ENCODE peak calls at places on chromosome 3, in five cellular contexts. H is A549, P is SK-N-SH, K is IMR-90, F is K562. Q is an unnamed sample.

GRCh38 chr3:94249491-94250079 is 186.7 kb downstream of the NSUN3 start:
- DNase-seq in H (peak; percentile 63), P (peak; percentile 38), K (peak; percentile 65), F (peak; percentile 51), Q (peak; percentile 35)

GRCh38 chr3:40572588-40572987 is 47.8 kb downstream of the ZNF621 start:
- DNase-seq in H (no peak), P (no peak), K (no peak), F (no peak), Q (no peak)

GRCh38 chr3:179148446-179149238 is 485 bp downstream of the PIK3CA start:
- DNase-seq in H (peak; percentile 18), P (peak; percentile 71), K (peak; percentile 28), F (peak; percentile 32), Q (no peak)

GRCh38 chr3:69712244-69712643 is 27.0 kb upstream of the MITF start:
- DNase-seq in H (no peak), P (no peak), K (no peak), F (no peak), Q (no peak)

GRCh38 chr3:112948346-112948838 is 26.5 kb downstream of the CD200R1 start:
- DNase-seq in H (no peak), P (no peak), K (no peak), F (no peak), Q (no peak)

GRCh38 chr3:88057650-88058321 is 1.0 kb downstream of the CGGBP1 start:
- DNase-seq in H (no peak), P (no peak), K (peak; percentile 20), F (no peak), Q (no peak)

GRCh38 chr3:185820973-185821758 is 3.7 kb downstream of the IGF2BP2 start:
- DNase-seq in H (peak; percentile 47), P (peak; percentile 18), K (peak; percentile 95), F (no peak), Q (no peak)

GRCh38 chr3:196314597-196314996 is 3.4 kb downstream of the DYNLT2B start:
- DNase-seq in H (no peak), P (no peak), K (no peak), F (no peak), Q (no peak)

GRCh38 chr3:16828815-16829214 is 55.9 kb upstream of the PLCL2 start:
- DNase-seq in H (peak; percentile 58), P (no peak), K (peak; percentile 26), F (peak; percentile 21), Q (peak; percentile 55)

GRCh38 chr3:70716832-70717231 is 404.4 kb upstream of the MDFIC2 start:
- DNase-seq in H (no peak), P (peak; percentile 3), K (peak; percentile 48), F (no peak), Q (no peak)

GRCh38 chr3:105518201-105518600 is 151.5 kb downstream of the ALCAM start:
- DNase-seq in H (peak; percentile 24), P (no peak), K (no peak), F (no peak), Q (no peak)

GRCh38 chr3:42031808-42032475 is 59.2 kb upstream of the TRAK1 start:
- DNase-seq in H (no peak), P (no peak), K (peak; percentile 63), F (no peak), Q (no peak)

GRCh38 chr3:195906865-195907729 is 1.3 kb downstream of the TNK2 start:
- DNase-seq in H (no peak), P (no peak), K (peak; percentile 19), F (no peak), Q (no peak)

GRCh38 chr3:37511357-37511970 is 337.1 kb upstream of the LRRFIP2 start:
- DNase-seq in H (no peak), P (no peak), K (no peak), F (no peak), Q (no peak)

GRCh38 chr3:57555316-57555715 is 758 bp upstream of the PDE12 start:
- DNase-seq in H (no peak), P (peak; percentile 45), K (no peak), F (no peak), Q (no peak)

GRCh38 chr3:15875016-15875689 is 77.4 kb upstream of the ANKRD28 start:
- DNase-seq in H (no peak), P (no peak), K (peak; percentile 91), F (no peak), Q (no peak)

GRCh38 chr3:168071535-168071934 is 24.2 kb downstream of the GOLIM4 start:
- DNase-seq in H (peak; percentile 61), P (no peak), K (peak; percentile 90), F (no peak), Q (peak; percentile 70)

GRCh38 chr3:52350981-52351761 is 35.1 kb downstream of the DNAH1 start:
- DNase-seq in H (no peak), P (no peak), K (no peak), F (no peak), Q (no peak)

GRCh38 chr3:181698263-181698944 is 13.3 kb upstream of the SOX2 start:
- DNase-seq in H (no peak), P (peak; percentile 47), K (no peak), F (no peak), Q (no peak)

GRCh38 chr3:181693280-181693679 is 18.4 kb upstream of the SOX2 start:
- DNase-seq in H (no peak), P (no peak), K (no peak), F (no peak), Q (no peak)

GRCh38 chr3:181694805-181695660 is 16.7 kb upstream of the SOX2 start:
- DNase-seq in H (no peak), P (no peak), K (no peak), F (no peak), Q (no peak)

GRCh38 chr3:181696641-181697230 is 15.0 kb upstream of the SOX2 start:
- DNase-seq in H (no peak), P (no peak), K (no peak), F (no peak), Q (no peak)

DNA sequence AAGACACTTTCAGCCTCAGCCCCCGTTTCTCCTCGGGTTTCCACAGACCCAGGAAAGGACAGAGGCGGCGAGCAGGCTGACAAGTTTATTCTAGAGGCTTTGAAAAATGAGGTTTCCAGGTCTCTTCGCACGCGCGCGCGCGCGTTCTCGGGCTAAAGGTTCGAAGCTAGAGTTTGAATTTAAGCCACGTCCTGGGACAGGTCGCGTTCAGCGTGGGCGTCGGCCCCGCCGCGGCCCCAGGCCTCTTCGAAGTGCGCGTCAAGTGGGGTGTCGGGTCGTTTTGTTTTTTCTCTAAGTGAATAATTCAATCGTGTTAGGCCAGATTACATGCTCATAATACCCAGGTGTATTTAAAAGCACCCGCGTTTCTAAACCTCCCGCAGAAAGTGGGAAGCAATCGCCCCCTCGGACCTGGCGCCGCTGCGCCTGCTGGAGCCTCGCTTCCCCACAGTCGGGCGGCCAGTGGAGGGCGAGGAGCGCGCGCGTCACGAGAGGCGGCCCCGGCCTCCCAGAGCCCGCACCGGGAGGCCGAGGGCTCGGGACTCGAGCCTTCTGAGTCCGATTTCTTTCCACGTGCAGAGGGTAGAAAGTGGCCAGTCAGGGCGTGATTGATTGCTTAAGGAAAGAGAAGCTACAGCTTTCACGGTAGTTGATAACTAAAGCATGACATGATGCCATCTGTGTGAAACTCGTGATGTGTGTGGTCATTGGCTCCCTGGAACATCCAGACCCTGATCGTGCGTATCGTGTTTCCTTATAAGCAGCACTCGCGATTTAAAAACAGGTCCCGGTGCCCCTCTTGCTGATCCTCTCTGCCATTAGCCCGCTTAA is 15.8 kb upstream of the SOX2 start:
- DNase-seq in H (no peak), P (no peak), K (no peak), F (no peak), Q (no peak)
- TF ChIP-seq RAD21 in H (no peak), P (no peak), K (no peak), F (no peak), Q (no peak)

DNA sequence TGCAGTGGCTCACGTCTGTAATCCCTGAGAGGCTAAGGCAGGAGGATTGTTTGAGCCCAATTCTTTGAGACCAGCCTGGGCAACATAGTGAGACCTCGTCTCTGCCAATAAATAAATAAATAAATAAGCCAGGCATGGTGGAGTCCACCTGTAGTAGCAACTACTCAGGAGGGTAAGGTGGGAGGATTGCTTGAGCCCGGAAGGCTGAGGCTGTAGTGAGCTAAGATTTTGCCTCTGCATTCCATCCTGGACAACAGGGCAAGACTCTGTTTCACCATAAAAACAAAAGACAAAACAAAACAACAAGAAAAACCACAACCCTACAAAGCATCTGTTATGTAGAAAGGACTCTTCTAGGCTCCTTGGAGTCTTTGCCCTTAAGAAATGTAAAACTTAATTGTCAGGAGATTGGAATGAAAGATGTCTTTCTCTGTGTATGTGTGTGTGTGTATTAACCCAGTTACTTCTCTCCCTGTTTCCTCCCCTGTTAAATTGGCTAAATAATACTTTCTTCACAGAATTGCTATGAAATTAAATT is 9.5 kb downstream of the NECTIN3 start:
- DNase-seq in H (no peak), P (no peak), K (peak; percentile 51), F (no peak), Q (no peak)
- TF ChIP-seq RAD21 in H (no peak), P (no peak), K (no peak), F (no peak), Q (no peak)

DNA sequence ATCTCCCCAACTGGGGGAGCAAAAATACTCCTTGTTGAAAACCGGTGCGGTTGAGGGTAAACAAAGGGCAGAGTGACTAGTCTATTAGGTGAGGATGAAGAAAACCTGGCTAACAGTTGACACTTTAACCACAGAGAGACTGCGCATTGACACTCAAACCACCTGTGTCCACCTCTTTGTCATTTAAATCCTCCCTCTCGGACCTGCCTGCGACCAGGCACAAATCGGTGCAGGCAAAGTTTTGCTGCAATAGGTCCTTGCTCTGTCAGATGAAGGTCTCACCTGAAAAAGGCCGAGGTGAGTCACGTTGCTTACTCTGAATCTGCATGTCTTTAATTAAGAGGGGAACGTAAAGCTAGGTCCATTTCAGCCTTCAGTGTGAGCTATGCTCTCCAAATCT is 494.1 kb upstream of the DPPA4 start:
- DNase-seq in H (no peak), P (no peak), K (no peak), F (no peak), Q (no peak)
- TF ChIP-seq RAD21 in H (no peak), P (no peak), K (no peak), F (no peak), Q (no peak)

GRCh38 chr3:14810070-14810732 is 8.6 kb upstream of the FGD5 start:
- DNase-seq in H (no peak), P (peak; percentile 80), K (no peak), F (peak; percentile 45), Q (no peak)
- TF ChIP-seq RAD21 in H (no peak), P (no peak), K (no peak), F (no peak), Q (no peak)

GRCh38 chr3:55579499-55579898 is 92.4 kb upstream of the WNT5A start:
- DNase-seq in H (no peak), P (no peak), K (peak; percentile 81), F (no peak), Q (no peak)
- TF ChIP-seq RAD21 in H (no peak), P (no peak), K (no peak), F (no peak), Q (no peak)

GRCh38 chr3:170469151-170470062 is 50.7 kb downstream of the CLDN11 start:
- DNase-seq in H (peak; percentile 33), P (peak; percentile 41), K (peak; percentile 83), F (no peak), Q (no peak)
- TF ChIP-seq RAD21 in H (no peak), P (peak; percentile 1), K (no peak), F (no peak), Q (no peak)

Q was measured in HCT116.